ENCODE peak calls at places on chromosomes 5 and 9, in five cellular contexts. One of them, this sample, is unnamed.

GRCh38 chr5:133205649-133206048 is 153.8 kb downstream of the HSPA4 start:
- DNase-seq in GM18507: no peak
- DNase-seq in naive thymus-derived CD4-positive, alpha-beta T cell: no peak
- DNase-seq in HT1080: no peak
- DNase-seq in SHP77: no peak
- DNase-seq in this sample: no peak

GRCh38 chr5:6543346-6543730 is 89.5 kb downstream of the NSUN2 start:
- DNase-seq in HT1080: no peak
- DNase-seq in SHP77: no peak
- DNase-seq in GM18507: no peak
- DNase-seq in naive thymus-derived CD4-positive, alpha-beta T cell: no peak
- DNase-seq in this sample: no peak

GRCh38 chr9:127741831-127742434 is 6.8 kb upstream of the TOR2A start:
- DNase-seq in GM18507: no peak
- DNase-seq in naive thymus-derived CD4-positive, alpha-beta T cell: no peak
- DNase-seq in SHP77: no peak
- DNase-seq in HT1080: no peak
- DNase-seq in this sample: peak; percentile 38

GRCh38 chr5:38607396-38607795 is 51.0 kb upstream of the LIFR start:
- DNase-seq in GM18507: no peak
- DNase-seq in HT1080: peak; percentile 79
- DNase-seq in naive thymus-derived CD4-positive, alpha-beta T cell: no peak
- DNase-seq in SHP77: no peak
- DNase-seq in this sample: no peak

GRCh38 chr5:138654281-138654867 is 79.2 kb upstream of the HSPA9 start:
- DNase-seq in HT1080: peak; percentile 98
- DNase-seq in GM18507: peak; percentile 47
- DNase-seq in naive thymus-derived CD4-positive, alpha-beta T cell: peak; percentile 63
- DNase-seq in SHP77: no peak
- DNase-seq in this sample: no peak

GRCh38 chr5:76368941-76369340 is 34.1 kb upstream of the IQGAP2 start:
- DNase-seq in HT1080: no peak
- DNase-seq in SHP77: no peak
- DNase-seq in naive thymus-derived CD4-positive, alpha-beta T cell: no peak
- DNase-seq in GM18507: no peak
- DNase-seq in this sample: no peak

GRCh38 chr5:107381189-107381856 is 289.4 kb downstream of the EFNA5 start:
- DNase-seq in HT1080: peak; percentile 92
- DNase-seq in naive thymus-derived CD4-positive, alpha-beta T cell: no peak
- DNase-seq in GM18507: no peak
- DNase-seq in SHP77: peak; percentile 69
- DNase-seq in this sample: peak; percentile 6

GRCh38 chr9:95027914-95028854 is 289.3 kb downstream of the FANCC start:
- DNase-seq in GM18507: no peak
- DNase-seq in SHP77: peak; percentile 10
- DNase-seq in HT1080: no peak
- DNase-seq in naive thymus-derived CD4-positive, alpha-beta T cell: no peak
- DNase-seq in this sample: no peak